ENCODE peak calls at places on chromosomes 12 and 14, in seven cellular contexts. One of them, this sample, is unnamed.
A peak's percentile ranks its signal among the peaks of the same experiment; 100 is the strongest.

GRCh38 chr12:124114316-124114715 is 141.3 kb downstream of the ZNF664 start:
- DNase-seq in dorsolateral prefrontal cortex: no peak
- DNase-seq in psoas muscle: no peak
- DNase-seq in Peyer's patch: no peak
- DNase-seq in IMR-90: no peak
- DNase-seq in GM12878: no peak
- DNase-seq in A549: no peak
- DNase-seq in this sample: no peak

GRCh38 chr12:56688129-56688845 is at the start of gene PTGES3:
- DNase-seq in dorsolateral prefrontal cortex: peak; percentile 87
- DNase-seq in psoas muscle: peak; percentile 98
- DNase-seq in Peyer's patch: peak; percentile 99
- DNase-seq in IMR-90: peak; percentile 96
- DNase-seq in GM12878: peak; percentile 92
- DNase-seq in A549: peak; percentile 95
- DNase-seq in this sample: peak; percentile 99

GRCh38 chr12:121214855-121215745 is 5.2 kb downstream of the P2RX4 start:
- DNase-seq in dorsolateral prefrontal cortex: no peak
- DNase-seq in psoas muscle: no peak
- DNase-seq in Peyer's patch: no peak
- DNase-seq in IMR-90: peak; percentile 97
- DNase-seq in GM12878: no peak
- DNase-seq in A549: peak; percentile 63
- DNase-seq in this sample: peak; percentile 40

GRCh38 chr12:129084875-129085826 is 231.9 kb downstream of the GLT1D1 start:
- DNase-seq in dorsolateral prefrontal cortex: no peak
- DNase-seq in psoas muscle: peak; percentile 15
- DNase-seq in Peyer's patch: no peak
- DNase-seq in IMR-90: no peak
- DNase-seq in GM12878: no peak
- DNase-seq in A549: no peak
- DNase-seq in this sample: no peak

GRCh38 chr14:78959674-78960264 is 789.6 kb downstream of the NRXN3 start:
- DNase-seq in dorsolateral prefrontal cortex: peak; percentile 63
- DNase-seq in psoas muscle: peak; percentile 70
- DNase-seq in Peyer's patch: peak; percentile 56
- DNase-seq in IMR-90: peak; percentile 82
- DNase-seq in GM12878: no peak
- DNase-seq in A549: peak; percentile 58
- DNase-seq in this sample: peak; percentile 68

GRCh38 chr12:4961311-4961710 is 51.6 kb downstream of the KCNA1 start:
- DNase-seq in dorsolateral prefrontal cortex: no peak
- DNase-seq in psoas muscle: no peak
- DNase-seq in Peyer's patch: no peak
- DNase-seq in IMR-90: no peak
- DNase-seq in GM12878: no peak
- DNase-seq in A549: no peak
- DNase-seq in this sample: no peak

GRCh38 chr12:26809611-26810298 is 23.2 kb downstream of the ITPR2 start:
- DNase-seq in dorsolateral prefrontal cortex: no peak
- DNase-seq in psoas muscle: no peak
- DNase-seq in Peyer's patch: no peak
- DNase-seq in IMR-90: no peak
- DNase-seq in GM12878: no peak
- DNase-seq in A549: no peak
- DNase-seq in this sample: no peak

GRCh38 chr12:6072302-6072752 is 52.1 kb downstream of the VWF start:
- DNase-seq in dorsolateral prefrontal cortex: no peak
- DNase-seq in psoas muscle: no peak
- DNase-seq in Peyer's patch: no peak
- DNase-seq in IMR-90: peak; percentile 79
- DNase-seq in GM12878: no peak
- DNase-seq in A549: no peak
- DNase-seq in this sample: no peak

GRCh38 chr12:20383612-20384011 is 15.3 kb downstream of the PDE3A start:
- DNase-seq in dorsolateral prefrontal cortex: no peak
- DNase-seq in psoas muscle: no peak
- DNase-seq in Peyer's patch: no peak
- DNase-seq in IMR-90: no peak
- DNase-seq in GM12878: no peak
- DNase-seq in A549: no peak
- DNase-seq in this sample: no peak

GRCh38 chr14:99425272-99425681 is 55.4 kb downstream of the SETD3 start:
- DNase-seq in dorsolateral prefrontal cortex: no peak
- DNase-seq in psoas muscle: peak; percentile 65
- DNase-seq in Peyer's patch: no peak
- DNase-seq in IMR-90: no peak
- DNase-seq in GM12878: no peak
- DNase-seq in A549: no peak
- DNase-seq in this sample: no peak

GRCh38 chr14:37429618-37430017 is 165.4 kb downstream of the FOXA1 start:
- DNase-seq in dorsolateral prefrontal cortex: no peak
- DNase-seq in psoas muscle: no peak
- DNase-seq in Peyer's patch: no peak
- DNase-seq in IMR-90: no peak
- DNase-seq in GM12878: no peak
- DNase-seq in A549: no peak
- DNase-seq in this sample: no peak

GRCh38 chr12:123445388-123446344 is 9.2 kb upstream of the RILPL2 start:
- DNase-seq in dorsolateral prefrontal cortex: no peak
- DNase-seq in psoas muscle: no peak
- DNase-seq in Peyer's patch: no peak
- DNase-seq in IMR-90: peak; percentile 40
- DNase-seq in GM12878: no peak
- DNase-seq in A549: no peak
- DNase-seq in this sample: peak; percentile 65

GRCh38 chr14:94541234-94541975 is 19.8 kb upstream of the SERPINA4 start:
- DNase-seq in dorsolateral prefrontal cortex: no peak
- DNase-seq in psoas muscle: no peak
- DNase-seq in Peyer's patch: no peak
- DNase-seq in IMR-90: no peak
- DNase-seq in GM12878: no peak
- DNase-seq in A549: no peak
- DNase-seq in this sample: no peak

GRCh38 chr12:14923944-14924343 is 14.4 kb downstream of the ERP27 start:
- DNase-seq in dorsolateral prefrontal cortex: no peak
- DNase-seq in psoas muscle: no peak
- DNase-seq in Peyer's patch: no peak
- DNase-seq in IMR-90: no peak
- DNase-seq in GM12878: no peak
- DNase-seq in A549: no peak
- DNase-seq in this sample: no peak

GRCh38 chr12:12903642-12904609 is 12.6 kb downstream of the GPRC5A start:
- DNase-seq in dorsolateral prefrontal cortex: no peak
- DNase-seq in psoas muscle: no peak
- DNase-seq in Peyer's patch: no peak
- DNase-seq in IMR-90: no peak
- DNase-seq in GM12878: no peak
- DNase-seq in A549: no peak
- DNase-seq in this sample: no peak

GRCh38 chr12:119624971-119625370 is 31.4 kb downstream of the TMEM233 start:
- DNase-seq in dorsolateral prefrontal cortex: no peak
- DNase-seq in psoas muscle: no peak
- DNase-seq in Peyer's patch: no peak
- DNase-seq in IMR-90: no peak
- DNase-seq in GM12878: no peak
- DNase-seq in A549: no peak
- DNase-seq in this sample: no peak

GRCh38 chr14:62734831-62735230 is 310.4 kb downstream of the KCNH5 start:
- DNase-seq in dorsolateral prefrontal cortex: no peak
- DNase-seq in psoas muscle: no peak
- DNase-seq in Peyer's patch: no peak
- DNase-seq in IMR-90: no peak
- DNase-seq in GM12878: no peak
- DNase-seq in A549: no peak
- DNase-seq in this sample: no peak

DNA sequence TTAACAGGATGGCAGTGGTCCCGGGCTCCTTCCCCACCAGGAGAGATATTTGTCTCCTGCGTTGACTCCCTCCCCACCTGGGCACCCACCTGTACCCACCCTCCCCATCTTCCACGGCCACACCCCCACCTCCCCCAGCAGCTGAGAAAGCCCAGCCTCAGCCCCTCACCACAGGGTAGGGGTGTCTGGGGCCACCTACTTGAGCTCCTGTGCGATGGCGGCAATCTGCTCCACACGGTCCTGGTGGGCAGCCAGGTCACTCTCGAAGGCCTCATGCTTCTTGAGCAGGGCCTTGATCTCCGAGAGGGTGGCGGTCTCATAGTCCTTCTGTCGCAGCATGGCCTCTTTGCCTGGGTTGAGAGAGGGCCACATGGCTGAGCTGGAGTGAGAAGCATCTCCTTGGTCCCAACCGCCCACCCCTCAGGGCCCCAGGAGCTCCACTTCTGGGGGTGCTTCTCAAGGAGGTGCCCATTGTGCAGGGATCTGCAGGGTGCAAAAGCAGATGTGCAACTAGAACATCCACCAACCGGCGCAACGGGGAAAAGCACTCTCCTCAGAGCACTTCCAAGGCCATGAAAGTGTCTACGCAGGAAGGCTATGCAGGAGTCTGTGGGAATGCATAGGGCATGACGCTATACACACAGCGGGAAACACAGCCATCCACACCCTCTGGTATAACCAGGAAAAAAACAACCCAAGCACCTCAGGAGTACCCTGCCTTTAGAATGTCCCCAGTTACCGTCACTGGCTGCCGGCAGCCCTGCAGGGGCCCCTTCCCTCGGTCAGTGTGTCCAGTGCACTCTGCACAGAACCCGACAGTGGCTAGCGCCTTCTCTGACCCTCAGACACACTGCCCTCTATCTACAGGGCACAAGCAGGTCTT is 92.6 kb upstream of the ZFP36L1 start:
- DNase-seq in dorsolateral prefrontal cortex: no peak
- DNase-seq in psoas muscle: peak; percentile 49
- DNase-seq in Peyer's patch: peak; percentile 35
- DNase-seq in IMR-90: no peak
- DNase-seq in GM12878: no peak
- DNase-seq in A549: no peak
- DNase-seq in this sample: no peak
- TF ChIP-seq CTCF in dorsolateral prefrontal cortex: no peak
- TF ChIP-seq CTCF in psoas muscle: no peak
- TF ChIP-seq CTCF in Peyer's patch: no peak
- TF ChIP-seq CTCF in IMR-90: no peak
- TF ChIP-seq CTCF in GM12878: no peak
- TF ChIP-seq CTCF in A549: no peak
- TF ChIP-seq CTCF in this sample: no peak

DNA sequence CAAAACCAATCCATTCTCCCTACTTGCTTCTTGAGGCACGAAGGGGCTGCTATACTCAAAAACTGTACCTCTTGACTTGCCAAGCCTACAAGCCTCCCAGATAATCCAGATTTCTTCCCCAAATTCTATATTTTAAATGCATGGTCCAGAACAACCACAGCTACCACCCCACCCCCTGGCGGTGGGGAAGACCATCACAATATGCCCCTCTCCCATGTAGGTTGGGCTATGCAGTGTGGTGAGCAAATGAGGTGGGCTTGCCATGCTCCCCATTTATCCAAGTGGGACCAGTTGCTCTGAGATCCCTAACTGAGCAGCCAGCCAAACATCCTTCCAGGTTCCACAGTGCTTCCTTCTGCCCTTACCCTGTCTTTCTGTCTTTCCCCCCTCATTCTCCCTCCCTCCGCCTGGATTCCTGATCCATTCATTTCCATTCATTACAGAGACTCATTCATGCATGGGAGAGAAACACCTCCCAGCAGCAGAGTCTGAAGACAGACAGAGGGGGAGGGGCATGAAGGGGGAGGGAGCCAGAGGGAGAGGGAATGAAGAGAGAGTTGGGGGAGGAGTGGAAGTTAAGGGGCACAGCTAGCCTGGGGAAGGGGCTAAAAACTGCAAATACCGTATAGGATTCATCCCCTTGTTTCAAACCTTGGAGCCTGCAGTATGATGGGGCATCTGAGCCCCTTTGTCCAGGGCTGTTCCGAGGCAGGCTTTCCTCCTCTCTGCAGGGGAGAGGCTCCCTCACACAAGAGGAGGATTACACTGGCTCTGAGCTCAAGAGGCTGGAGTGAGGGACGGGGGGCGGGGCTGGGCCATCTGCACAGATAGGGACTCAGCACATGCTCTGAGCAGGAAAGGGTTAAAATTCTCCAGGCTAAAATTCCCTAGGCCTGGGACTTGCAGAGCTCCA is 4.4 kb downstream of the ZNF219 start:
- DNase-seq in dorsolateral prefrontal cortex: no peak
- DNase-seq in psoas muscle: no peak
- DNase-seq in Peyer's patch: no peak
- DNase-seq in IMR-90: no peak
- DNase-seq in GM12878: no peak
- DNase-seq in A549: no peak
- DNase-seq in this sample: no peak
- H3K4me3 ChIP-seq in dorsolateral prefrontal cortex: no peak overlapping the region
- H3K4me3 ChIP-seq in psoas muscle: no peak overlapping the region
- H3K4me3 ChIP-seq in Peyer's patch: no peak overlapping the region
- H3K4me3 ChIP-seq in IMR-90: no peak overlapping the region
- H3K4me3 ChIP-seq in GM12878: no peak overlapping the region
- H3K4me3 ChIP-seq in A549: no peak overlapping the region
- H3K4me3 ChIP-seq in this sample: no peak overlapping the region

DNA sequence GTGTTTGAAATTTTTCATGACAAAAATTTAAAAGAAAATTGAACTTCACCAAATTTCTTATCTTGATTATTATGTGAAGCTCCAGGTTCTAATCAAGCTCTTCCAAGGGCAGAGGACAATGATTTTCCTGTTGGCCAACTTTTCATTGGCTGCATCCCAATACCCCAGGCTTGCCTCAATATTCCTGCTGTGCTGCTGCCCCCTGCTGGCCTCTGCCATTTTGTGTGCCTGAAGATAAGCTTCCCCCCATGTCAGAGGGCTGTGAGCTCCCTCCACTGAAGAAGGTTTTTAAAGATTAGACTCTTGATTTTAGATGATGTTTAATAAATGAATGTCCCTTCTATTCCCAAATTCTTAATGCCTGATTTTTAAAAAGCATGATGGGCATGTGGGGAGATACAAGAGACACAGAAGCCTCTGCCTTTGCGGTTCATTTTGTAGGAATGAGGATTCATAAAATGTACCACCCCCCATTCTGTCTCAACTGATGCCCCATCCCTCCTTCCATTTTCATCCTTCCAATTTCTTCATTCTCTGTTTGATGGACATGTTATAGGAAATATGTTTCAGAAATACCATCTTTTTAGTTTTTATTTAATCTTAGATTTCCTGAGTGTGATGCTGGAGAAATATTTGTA is 76.7 kb upstream of the RGS6 start:
- DNase-seq in dorsolateral prefrontal cortex: peak; percentile 35
- DNase-seq in psoas muscle: peak; percentile 68
- DNase-seq in Peyer's patch: peak; percentile 70
- DNase-seq in IMR-90: peak; percentile 68
- DNase-seq in GM12878: peak; percentile 31
- DNase-seq in A549: peak; percentile 46
- DNase-seq in this sample: peak; percentile 76
- TF ChIP-seq CTCF in dorsolateral prefrontal cortex: peak; percentile 63
- TF ChIP-seq CTCF in psoas muscle: peak; percentile 48
- TF ChIP-seq CTCF in Peyer's patch: no peak
- TF ChIP-seq CTCF in IMR-90: peak; percentile 84
- TF ChIP-seq CTCF in GM12878: peak; percentile 77
- TF ChIP-seq CTCF in A549: peak; percentile 57
- TF ChIP-seq CTCF in this sample: peak; percentile 78

DNA sequence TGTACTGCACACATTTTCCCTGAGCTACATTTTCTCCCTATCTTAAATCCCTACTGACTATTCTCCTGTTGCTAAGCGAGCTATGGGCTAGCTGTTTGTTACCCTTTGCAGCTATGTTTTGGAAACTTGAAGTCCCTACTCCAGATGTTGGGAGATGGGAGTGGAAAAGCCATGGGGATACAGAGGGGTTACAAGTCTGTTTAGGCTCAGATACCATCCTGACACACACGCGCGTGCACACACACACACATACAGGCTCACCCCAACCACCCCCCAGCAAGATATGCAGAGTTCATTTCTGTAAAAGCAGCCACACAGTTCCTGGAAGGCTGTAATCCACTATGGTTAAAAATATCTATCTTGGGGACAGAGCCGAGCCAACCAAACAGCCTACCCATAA is 15.8 kb downstream of the ATP5MC2 start:
- DNase-seq in dorsolateral prefrontal cortex: no peak
- DNase-seq in psoas muscle: no peak
- DNase-seq in Peyer's patch: no peak
- DNase-seq in IMR-90: no peak
- DNase-seq in GM12878: no peak
- DNase-seq in A549: no peak
- DNase-seq in this sample: no peak
- H3K4me3 ChIP-seq in dorsolateral prefrontal cortex: peak overlapping the region; percentile 24
- H3K4me3 ChIP-seq in psoas muscle: peak overlapping the region; percentile 32
- H3K4me3 ChIP-seq in Peyer's patch: no peak overlapping the region
- H3K4me3 ChIP-seq in IMR-90: no peak overlapping the region
- H3K4me3 ChIP-seq in GM12878: no peak overlapping the region
- H3K4me3 ChIP-seq in A549: no peak overlapping the region
- H3K4me3 ChIP-seq in this sample: no peak overlapping the region